ENCODE peak calls at places on chromosomes 3 and 15, in seven cellular contexts. One of them, this sample, is unnamed.

GRCh38 chr15:70181626-70182255 is 84.0 kb upstream of the TLE3 start:
- DNase-seq in IMR-90: no peak
- DNase-seq in adrenal gland: no peak
- DNase-seq in suprapubic skin: no peak
- DNase-seq in tibial nerve: no peak
- DNase-seq in breast epithelium: no peak
- DNase-seq in H54: no peak
- DNase-seq in this sample: no peak

GRCh38 chr15:67179411-67179995 is 75.0 kb downstream of the AAGAB start:
- DNase-seq in IMR-90: no peak
- DNase-seq in suprapubic skin: peak; percentile 47
- DNase-seq in tibial nerve: no peak
- DNase-seq in adrenal gland: no peak
- DNase-seq in breast epithelium: no peak
- DNase-seq in H54: no peak
- DNase-seq in this sample: peak; percentile 8

GRCh38 chr15:32677238-32677750 is 35.8 kb downstream of the SCG5 start:
- DNase-seq in adrenal gland: no peak
- DNase-seq in tibial nerve: peak; percentile 23
- DNase-seq in suprapubic skin: no peak
- DNase-seq in H54: no peak
- DNase-seq in breast epithelium: no peak
- DNase-seq in IMR-90: no peak
- DNase-seq in this sample: no peak

GRCh38 chr3:142117052-142117451 is 32.3 kb downstream of the TFDP2 start:
- DNase-seq in suprapubic skin: no peak
- DNase-seq in adrenal gland: no peak
- DNase-seq in breast epithelium: no peak
- DNase-seq in IMR-90: peak; percentile 8
- DNase-seq in tibial nerve: no peak
- DNase-seq in H54: peak; percentile 6
- DNase-seq in this sample: no peak

GRCh38 chr15:35208353-35208752 is 123.3 kb upstream of the NANOGP8 start:
- DNase-seq in breast epithelium: no peak
- DNase-seq in suprapubic skin: no peak
- DNase-seq in H54: no peak
- DNase-seq in IMR-90: no peak
- DNase-seq in adrenal gland: no peak
- DNase-seq in tibial nerve: no peak
- DNase-seq in this sample: no peak

GRCh38 chr3:64687781-64688515 is at the start of gene ADAMTS9:
- DNase-seq in tibial nerve: peak; percentile 57
- DNase-seq in H54: no peak
- DNase-seq in IMR-90: peak; percentile 60
- DNase-seq in adrenal gland: peak; percentile 84
- DNase-seq in suprapubic skin: peak; percentile 82
- DNase-seq in breast epithelium: peak; percentile 53
- DNase-seq in this sample: peak; percentile 37

GRCh38 chr15:58307313-58307961 is 124.4 kb upstream of the LIPC start:
- DNase-seq in suprapubic skin: no peak
- DNase-seq in adrenal gland: no peak
- DNase-seq in H54: no peak
- DNase-seq in tibial nerve: no peak
- DNase-seq in IMR-90: peak; percentile 77
- DNase-seq in breast epithelium: no peak
- DNase-seq in this sample: no peak

GRCh38 chr15:36653851-36654250 is 74.4 kb downstream of the CDIN1 start:
- DNase-seq in IMR-90: no peak
- DNase-seq in tibial nerve: no peak
- DNase-seq in H54: no peak
- DNase-seq in suprapubic skin: no peak
- DNase-seq in breast epithelium: no peak
- DNase-seq in adrenal gland: no peak
- DNase-seq in this sample: no peak

GRCh38 chr3:150238043-150238802 is 169.9 kb upstream of the TSC22D2 start:
- DNase-seq in adrenal gland: no peak
- DNase-seq in tibial nerve: no peak
- DNase-seq in IMR-90: no peak
- DNase-seq in suprapubic skin: no peak
- DNase-seq in H54: no peak
- DNase-seq in breast epithelium: no peak
- DNase-seq in this sample: no peak

GRCh38 chr3:164723396-164723795 is 354.9 kb downstream of the SI start:
- DNase-seq in breast epithelium: no peak
- DNase-seq in tibial nerve: no peak
- DNase-seq in IMR-90: no peak
- DNase-seq in H54: no peak
- DNase-seq in suprapubic skin: no peak
- DNase-seq in adrenal gland: no peak
- DNase-seq in this sample: no peak

GRCh38 chr3:31288641-31289100 is 244.1 kb upstream of the STT3B start:
- DNase-seq in adrenal gland: peak; percentile 76
- DNase-seq in H54: peak; percentile 19
- DNase-seq in IMR-90: peak; percentile 60
- DNase-seq in tibial nerve: peak; percentile 15
- DNase-seq in breast epithelium: peak; percentile 30
- DNase-seq in suprapubic skin: no peak
- DNase-seq in this sample: no peak

GRCh38 chr3:112199622-112200316 is 66.7 kb upstream of the GCSAM start:
- DNase-seq in adrenal gland: no peak
- DNase-seq in H54: no peak
- DNase-seq in tibial nerve: no peak
- DNase-seq in breast epithelium: no peak
- DNase-seq in suprapubic skin: no peak
- DNase-seq in IMR-90: peak; percentile 6
- DNase-seq in this sample: no peak

GRCh38 chr15:61449306-61449705 is 220.2 kb upstream of the RORA start:
- DNase-seq in breast epithelium: no peak
- DNase-seq in adrenal gland: no peak
- DNase-seq in IMR-90: no peak
- DNase-seq in suprapubic skin: no peak
- DNase-seq in tibial nerve: no peak
- DNase-seq in H54: no peak
- DNase-seq in this sample: no peak

GRCh38 chr15:51739056-51739455 is 1.6 kb upstream of the LYSMD2 start:
- DNase-seq in IMR-90: no peak
- DNase-seq in adrenal gland: no peak
- DNase-seq in suprapubic skin: no peak
- DNase-seq in breast epithelium: no peak
- DNase-seq in tibial nerve: no peak
- DNase-seq in H54: no peak
- DNase-seq in this sample: no peak

GRCh38 chr3:193572426-193572908 is 17.8 kb upstream of the ATP13A4 start:
- DNase-seq in IMR-90: peak; percentile 64
- DNase-seq in adrenal gland: peak; percentile 72
- DNase-seq in tibial nerve: peak; percentile 51
- DNase-seq in breast epithelium: peak; percentile 32
- DNase-seq in H54: peak; percentile 31
- DNase-seq in suprapubic skin: no peak
- DNase-seq in this sample: no peak

GRCh38 chr3:141308588-141309218 is 59.6 kb upstream of the ZBTB38 start:
- DNase-seq in adrenal gland: peak; percentile 79
- DNase-seq in suprapubic skin: no peak
- DNase-seq in H54: no peak
- DNase-seq in IMR-90: peak; percentile 34
- DNase-seq in tibial nerve: peak; percentile 31
- DNase-seq in breast epithelium: peak; percentile 55
- DNase-seq in this sample: no peak

GRCh38 chr3:110579841-110580550 is 491.6 kb upstream of the NECTIN3 start:
- DNase-seq in adrenal gland: no peak
- DNase-seq in H54: no peak
- DNase-seq in IMR-90: peak; percentile 66
- DNase-seq in tibial nerve: no peak
- DNase-seq in suprapubic skin: no peak
- DNase-seq in breast epithelium: no peak
- DNase-seq in this sample: no peak

GRCh38 chr3:52811452-52812011 is 16.9 kb downstream of the ITIH3 start:
- DNase-seq in tibial nerve: no peak
- DNase-seq in adrenal gland: no peak
- DNase-seq in breast epithelium: no peak
- DNase-seq in H54: no peak
- DNase-seq in suprapubic skin: no peak
- DNase-seq in IMR-90: no peak
- DNase-seq in this sample: no peak

GRCh38 chr3:16837602-16838001 is 47.2 kb upstream of the PLCL2 start:
- DNase-seq in breast epithelium: no peak
- DNase-seq in H54: no peak
- DNase-seq in adrenal gland: peak; percentile 63
- DNase-seq in suprapubic skin: no peak
- DNase-seq in tibial nerve: no peak
- DNase-seq in IMR-90: no peak
- DNase-seq in this sample: peak; percentile 90

GRCh38 chr15:84967380-84967779 is 14.3 kb upstream of the PDE8A start:
- DNase-seq in suprapubic skin: peak; percentile 24
- DNase-seq in tibial nerve: no peak
- DNase-seq in adrenal gland: no peak
- DNase-seq in breast epithelium: no peak
- DNase-seq in IMR-90: no peak
- DNase-seq in H54: no peak
- DNase-seq in this sample: no peak

GRCh38 chr3:36911990-36912804 is 32.7 kb downstream of the TRANK1 start:
- DNase-seq in adrenal gland: no peak
- DNase-seq in suprapubic skin: no peak
- DNase-seq in IMR-90: peak; percentile 94
- DNase-seq in tibial nerve: no peak
- DNase-seq in H54: peak; percentile 46
- DNase-seq in breast epithelium: no peak
- DNase-seq in this sample: no peak

GRCh38 chr15:62254137-62254934 is 89.3 kb upstream of the C2CD4B start:
- DNase-seq in H54: peak; percentile 30
- DNase-seq in tibial nerve: peak; percentile 36
- DNase-seq in IMR-90: peak; percentile 43
- DNase-seq in adrenal gland: peak; percentile 69
- DNase-seq in suprapubic skin: no peak
- DNase-seq in breast epithelium: no peak
- DNase-seq in this sample: peak; percentile 33

GRCh38 chr3:65583203-65583602 is 455.5 kb downstream of the MAGI1 start:
- DNase-seq in H54: no peak
- DNase-seq in suprapubic skin: no peak
- DNase-seq in adrenal gland: no peak
- DNase-seq in IMR-90: no peak
- DNase-seq in breast epithelium: no peak
- DNase-seq in tibial nerve: no peak
- DNase-seq in this sample: no peak

DNA sequence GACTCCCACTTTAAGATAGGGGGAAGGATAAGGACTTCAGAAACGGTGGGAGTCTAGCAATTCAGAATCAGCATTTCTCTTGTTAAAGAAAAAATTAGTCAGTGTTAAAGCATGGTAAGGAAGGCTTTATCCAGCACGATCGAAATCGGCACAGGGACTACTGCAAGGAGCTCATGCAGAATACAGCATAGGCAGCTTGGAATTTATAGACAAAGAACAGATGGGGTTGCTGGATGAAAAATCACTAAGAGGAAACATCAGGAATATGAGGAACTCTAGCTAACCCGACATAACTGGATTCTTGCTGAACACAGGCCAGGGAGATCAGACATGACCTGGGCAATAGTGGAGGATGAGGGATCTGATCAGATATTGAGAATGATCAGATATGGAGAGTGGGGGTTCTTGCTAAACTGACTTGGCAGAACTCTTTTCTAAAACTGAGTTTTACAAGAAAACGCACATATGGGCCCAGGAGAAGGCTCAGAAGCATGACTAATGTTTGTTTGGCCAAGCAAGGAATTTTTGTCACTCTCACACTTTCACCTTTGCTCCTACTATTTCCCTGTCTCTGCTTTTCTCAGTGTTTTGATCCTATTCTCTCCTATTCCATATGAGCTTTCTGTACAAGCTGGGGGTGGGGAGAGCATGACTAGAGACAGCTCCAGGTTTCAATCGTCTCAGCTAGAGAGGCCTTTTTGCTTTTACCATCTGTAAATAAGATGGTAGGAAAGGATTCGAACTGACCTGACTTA is 3.9 kb upstream of the PLCH1 start:
- DNase-seq in suprapubic skin: no peak
- DNase-seq in tibial nerve: no peak
- DNase-seq in IMR-90: no peak
- DNase-seq in breast epithelium: no peak
- DNase-seq in adrenal gland: no peak
- DNase-seq in H54: no peak
- DNase-seq in this sample: no peak
- TF ChIP-seq POLR2A in suprapubic skin: no peak
- TF ChIP-seq POLR2A in tibial nerve: no peak
- TF ChIP-seq POLR2A in IMR-90: no peak
- TF ChIP-seq POLR2A in breast epithelium: no peak
- TF ChIP-seq POLR2A in adrenal gland: no peak
- TF ChIP-seq POLR2A in H54: no peak
- TF ChIP-seq POLR2A in this sample: no peak

GRCh38 chr3:98531622-98532274 is at the start of gene GPR15:
- DNase-seq in IMR-90: no peak
- DNase-seq in H54: no peak
- DNase-seq in tibial nerve: no peak
- DNase-seq in breast epithelium: no peak
- DNase-seq in adrenal gland: no peak
- DNase-seq in suprapubic skin: no peak
- DNase-seq in this sample: no peak

GRCh38 chr3:98534168-98534567 is 2.4 kb downstream of the GPR15 start:
- DNase-seq in IMR-90: no peak
- DNase-seq in H54: no peak
- DNase-seq in tibial nerve: no peak
- DNase-seq in adrenal gland: no peak
- DNase-seq in suprapubic skin: no peak
- DNase-seq in breast epithelium: no peak
- DNase-seq in this sample: no peak

GRCh38 chr3:98530676-98531075 is 1.1 kb upstream of the GPR15 start:
- DNase-seq in suprapubic skin: no peak
- DNase-seq in IMR-90: no peak
- DNase-seq in breast epithelium: no peak
- DNase-seq in H54: no peak
- DNase-seq in adrenal gland: no peak
- DNase-seq in tibial nerve: no peak
- DNase-seq in this sample: no peak

GRCh38 chr3:98532709-98533571 is 1.2 kb downstream of the GPR15 start:
- DNase-seq in suprapubic skin: no peak
- DNase-seq in adrenal gland: no peak
- DNase-seq in breast epithelium: no peak
- DNase-seq in H54: no peak
- DNase-seq in tibial nerve: no peak
- DNase-seq in IMR-90: no peak
- DNase-seq in this sample: no peak

GRCh38 chr3:98532275-98532637 is 478 bp downstream of the GPR15 start:
- DNase-seq in breast epithelium: no peak
- DNase-seq in tibial nerve: no peak
- DNase-seq in H54: no peak
- DNase-seq in adrenal gland: no peak
- DNase-seq in IMR-90: no peak
- DNase-seq in suprapubic skin: no peak
- DNase-seq in this sample: no peak
- TF ChIP-seq POLR2A in breast epithelium: no peak
- TF ChIP-seq POLR2A in tibial nerve: no peak
- TF ChIP-seq POLR2A in H54: no peak
- TF ChIP-seq POLR2A in adrenal gland: no peak
- TF ChIP-seq POLR2A in IMR-90: no peak
- TF ChIP-seq POLR2A in suprapubic skin: no peak
- TF ChIP-seq POLR2A in this sample: no peak

GRCh38 chr15:48880070-48880634 is 2.2 kb downstream of the EID1 start:
- DNase-seq in breast epithelium: no peak
- DNase-seq in H54: no peak
- DNase-seq in tibial nerve: no peak
- DNase-seq in IMR-90: no peak
- DNase-seq in suprapubic skin: no peak
- DNase-seq in adrenal gland: no peak
- DNase-seq in this sample: no peak
- TF ChIP-seq POLR2A in breast epithelium: no peak
- TF ChIP-seq POLR2A in H54: no peak
- TF ChIP-seq POLR2A in tibial nerve: no peak
- TF ChIP-seq POLR2A in IMR-90: no peak
- TF ChIP-seq POLR2A in suprapubic skin: no peak
- TF ChIP-seq POLR2A in adrenal gland: no peak
- TF ChIP-seq POLR2A in this sample: no peak

GRCh38 chr3:126459111-126459762 is 16.5 kb downstream of the ZXDC start:
- DNase-seq in H54: no peak
- DNase-seq in IMR-90: no peak
- DNase-seq in breast epithelium: no peak
- DNase-seq in suprapubic skin: no peak
- DNase-seq in tibial nerve: no peak
- DNase-seq in adrenal gland: no peak
- DNase-seq in this sample: no peak
- TF ChIP-seq POLR2A in H54: no peak
- TF ChIP-seq POLR2A in IMR-90: no peak
- TF ChIP-seq POLR2A in breast epithelium: no peak
- TF ChIP-seq POLR2A in suprapubic skin: no peak
- TF ChIP-seq POLR2A in tibial nerve: no peak
- TF ChIP-seq POLR2A in adrenal gland: no peak
- TF ChIP-seq POLR2A in this sample: no peak

This sample was measured in gastrocnemius medialis.